ENCODE peak calls at places on chromosomes 11 and 22, in seven cellular contexts. One of them, this sample, is unnamed. For H3K27me3, the result is how much of the 10 kb centered on the place peaks cover.

GRCh38 chr11:63814383-63814736 is 1.1 kb downstream of the SPINDOC start:
- DNase-seq in HL-60: no peak
- DNase-seq in GM23338: no peak
- DNase-seq in transverse colon: no peak
- DNase-seq in CD4-positive, alpha-beta T cell: no peak
- DNase-seq in thyroid gland: no peak
- DNase-seq in tibial nerve: no peak
- DNase-seq in this sample: peak

GRCh38 chr11:68127791-68128681 is 6.8 kb upstream of the CHKA start:
- DNase-seq in HL-60: no peak
- DNase-seq in GM23338: peak
- DNase-seq in transverse colon: peak
- DNase-seq in CD4-positive, alpha-beta T cell: no peak
- DNase-seq in thyroid gland: peak
- DNase-seq in tibial nerve: no peak
- DNase-seq in this sample: no peak

GRCh38 chr11:116126540-116126939 is 622.3 kb upstream of the CADM1 start:
- DNase-seq in HL-60: no peak
- DNase-seq in GM23338: no peak
- DNase-seq in transverse colon: no peak
- DNase-seq in CD4-positive, alpha-beta T cell: no peak
- DNase-seq in thyroid gland: no peak
- DNase-seq in tibial nerve: no peak
- DNase-seq in this sample: no peak

GRCh38 chr11:72239296-72239848 is 4.6 kb downstream of the PHOX2A start:
- DNase-seq in HL-60: no peak
- DNase-seq in GM23338: peak
- DNase-seq in transverse colon: peak
- DNase-seq in CD4-positive, alpha-beta T cell: no peak
- DNase-seq in thyroid gland: no peak
- DNase-seq in tibial nerve: no peak
- DNase-seq in this sample: peak

GRCh38 chr11:69010964-69011623 is 2.0 kb downstream of the MRGPRF start:
- DNase-seq in HL-60: peak
- DNase-seq in GM23338: peak
- DNase-seq in transverse colon: peak
- DNase-seq in CD4-positive, alpha-beta T cell: no peak
- DNase-seq in thyroid gland: peak
- DNase-seq in tibial nerve: peak
- DNase-seq in this sample: peak

GRCh38 chr11:47248664-47249377 is at the start of gene ACP2:
- DNase-seq in HL-60: peak
- DNase-seq in GM23338: peak
- DNase-seq in transverse colon: peak
- DNase-seq in CD4-positive, alpha-beta T cell: peak
- DNase-seq in thyroid gland: peak
- DNase-seq in tibial nerve: peak
- DNase-seq in this sample: peak

GRCh38 chr11:20037358-20037757 is 122.9 kb downstream of the DBX1 start:
- DNase-seq in HL-60: no peak
- DNase-seq in GM23338: no peak
- DNase-seq in transverse colon: no peak
- DNase-seq in CD4-positive, alpha-beta T cell: no peak
- DNase-seq in thyroid gland: no peak
- DNase-seq in tibial nerve: no peak
- DNase-seq in this sample: no peak

GRCh38 chr11:32231909-32232493 is 141.1 kb downstream of the RCN1 start:
- DNase-seq in HL-60: no peak
- DNase-seq in GM23338: peak
- DNase-seq in transverse colon: no peak
- DNase-seq in CD4-positive, alpha-beta T cell: no peak
- DNase-seq in thyroid gland: no peak
- DNase-seq in tibial nerve: no peak
- DNase-seq in this sample: peak

GRCh38 chr11:11279956-11280689 is 72.9 kb downstream of the CSNK2A3 start:
- DNase-seq in HL-60: no peak
- DNase-seq in GM23338: peak
- DNase-seq in transverse colon: no peak
- DNase-seq in CD4-positive, alpha-beta T cell: no peak
- DNase-seq in thyroid gland: no peak
- DNase-seq in tibial nerve: no peak
- DNase-seq in this sample: no peak

GRCh38 chr11:99142237-99142636 is 121.5 kb downstream of the CNTN5 start:
- DNase-seq in HL-60: no peak
- DNase-seq in GM23338: no peak
- DNase-seq in transverse colon: no peak
- DNase-seq in CD4-positive, alpha-beta T cell: no peak
- DNase-seq in thyroid gland: no peak
- DNase-seq in tibial nerve: no peak
- DNase-seq in this sample: no peak

GRCh38 chr11:26572770-26573402 is 823 bp upstream of the MUC15 start:
- DNase-seq in HL-60: no peak
- DNase-seq in GM23338: peak
- DNase-seq in transverse colon: no peak
- DNase-seq in CD4-positive, alpha-beta T cell: no peak
- DNase-seq in thyroid gland: peak
- DNase-seq in tibial nerve: no peak
- DNase-seq in this sample: no peak

GRCh38 chr22:43012390-43012789 is 2.6 kb downstream of the PACSIN2 start:
- DNase-seq in HL-60: no peak
- DNase-seq in GM23338: no peak
- DNase-seq in transverse colon: no peak
- DNase-seq in CD4-positive, alpha-beta T cell: no peak
- DNase-seq in thyroid gland: no peak
- DNase-seq in tibial nerve: no peak
- DNase-seq in this sample: no peak

GRCh38 chr11:67271548-67272284 is 5.4 kb downstream of the GRK2 start:
- DNase-seq in HL-60: peak
- DNase-seq in GM23338: no peak
- DNase-seq in transverse colon: peak
- DNase-seq in CD4-positive, alpha-beta T cell: peak
- DNase-seq in thyroid gland: peak
- DNase-seq in tibial nerve: no peak
- DNase-seq in this sample: peak

DNA sequence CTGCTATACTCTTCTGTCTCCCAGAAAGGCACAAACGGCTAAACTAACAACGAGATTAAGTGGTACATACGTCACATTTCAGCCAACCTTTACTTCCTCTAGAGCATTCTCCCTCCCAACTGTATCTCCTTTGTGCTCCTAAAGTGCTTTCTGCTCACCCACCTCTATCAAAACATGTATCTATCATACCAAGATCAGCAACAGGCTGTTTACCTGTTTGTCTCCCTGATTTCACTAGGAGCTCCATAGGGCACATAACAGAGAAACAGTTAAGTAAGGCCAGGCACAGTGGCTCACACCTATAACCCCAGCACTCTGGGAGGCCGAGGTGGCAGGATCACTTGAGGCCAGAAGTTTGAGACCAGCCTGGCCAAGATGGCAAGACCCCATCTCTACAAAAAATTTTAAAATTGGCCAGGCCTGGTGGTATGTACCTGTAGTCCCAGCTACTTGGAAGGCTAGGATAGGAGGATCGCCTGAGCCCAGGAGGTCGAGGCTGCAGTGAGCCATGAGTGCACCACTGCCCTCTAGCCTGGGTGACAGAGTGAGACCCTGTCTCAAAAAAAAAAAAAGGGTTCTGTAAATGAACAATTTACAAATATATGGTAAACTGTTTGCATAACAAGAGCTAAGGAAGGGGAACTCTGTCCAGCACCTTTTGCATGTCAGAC is 2.8 kb downstream of the NDUFC2 start:
- DNase-seq in HL-60: no peak
- DNase-seq in GM23338: no peak
- DNase-seq in transverse colon: no peak
- DNase-seq in CD4-positive, alpha-beta T cell: no peak
- DNase-seq in thyroid gland: no peak
- DNase-seq in tibial nerve: no peak
- DNase-seq in this sample: no peak
- H3K27me3 ChIP-seq in HL-60: under half
- H3K27me3 ChIP-seq in GM23338: under half
- H3K27me3 ChIP-seq in transverse colon: under half
- H3K27me3 ChIP-seq in CD4-positive, alpha-beta T cell: under half
- H3K27me3 ChIP-seq in thyroid gland: under half
- H3K27me3 ChIP-seq in tibial nerve: under half
- H3K27me3 ChIP-seq in this sample: under half

DNA sequence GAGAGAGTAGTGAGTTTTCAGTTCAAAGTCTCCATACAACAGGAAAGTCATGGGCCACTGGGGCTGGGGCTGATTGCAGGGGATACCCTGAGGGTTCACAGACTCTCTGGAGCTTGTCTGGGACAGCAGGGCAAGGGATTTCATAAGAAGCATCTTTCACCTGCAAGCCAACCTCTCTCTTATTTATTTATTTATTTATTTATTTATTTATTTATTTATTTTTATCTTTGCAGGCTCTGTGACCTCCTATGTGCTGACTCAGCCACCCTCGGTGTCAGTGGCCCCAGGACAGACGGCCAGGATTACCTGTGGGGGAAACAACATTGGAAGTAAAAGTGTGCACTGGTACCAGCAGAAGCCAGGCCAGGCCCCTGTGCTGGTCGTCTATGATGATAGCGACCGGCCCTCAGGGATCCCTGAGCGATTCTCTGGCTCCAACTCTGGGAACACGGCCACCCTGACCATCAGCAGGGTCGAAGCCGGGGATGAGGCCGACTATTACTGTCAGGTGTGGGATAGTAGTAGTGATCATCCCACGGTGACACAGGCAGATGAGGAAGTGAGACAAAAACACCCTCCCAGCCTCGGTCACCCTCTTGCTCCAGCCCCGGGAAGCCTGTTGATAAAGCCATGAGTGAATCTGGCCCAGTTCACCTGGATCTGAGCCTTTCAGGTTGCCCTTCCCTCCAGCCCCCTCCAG is 68.4 kb downstream of the GGTLC2 start:
- DNase-seq in HL-60: no peak
- DNase-seq in GM23338: no peak
- DNase-seq in transverse colon: no peak
- DNase-seq in CD4-positive, alpha-beta T cell: no peak
- DNase-seq in thyroid gland: no peak
- DNase-seq in tibial nerve: no peak
- DNase-seq in this sample: no peak
- H3K27me3 ChIP-seq in HL-60: under half
- H3K27me3 ChIP-seq in GM23338: half or more
- H3K27me3 ChIP-seq in transverse colon: under half
- H3K27me3 ChIP-seq in CD4-positive, alpha-beta T cell: under half
- H3K27me3 ChIP-seq in thyroid gland: under half
- H3K27me3 ChIP-seq in tibial nerve: under half
- H3K27me3 ChIP-seq in this sample: under half

DNA sequence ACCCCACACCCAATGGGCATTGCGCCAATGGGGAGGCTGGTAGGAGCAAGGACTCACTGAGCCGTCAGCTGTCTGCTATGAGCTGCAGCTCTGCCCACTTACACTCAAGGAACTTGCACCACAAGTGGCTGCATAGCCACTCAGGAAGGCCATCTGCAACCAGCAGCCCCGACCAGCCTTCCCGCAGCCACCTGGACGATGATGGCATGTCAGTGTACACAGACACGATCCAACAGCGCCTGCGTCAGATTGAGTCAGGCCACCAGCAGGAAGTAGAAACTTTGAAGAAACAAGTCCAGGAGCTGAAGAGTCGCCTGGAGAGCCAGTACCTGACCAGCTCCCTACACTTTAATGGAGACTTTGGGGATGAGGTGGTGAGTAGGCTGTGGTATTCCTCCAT is 59.8 kb upstream of the HORMAD2 start:
- DNase-seq in HL-60: no peak
- DNase-seq in GM23338: no peak
- DNase-seq in transverse colon: no peak
- DNase-seq in CD4-positive, alpha-beta T cell: no peak
- DNase-seq in thyroid gland: peak
- DNase-seq in tibial nerve: no peak
- DNase-seq in this sample: no peak
- H3K27me3 ChIP-seq in HL-60: under half
- H3K27me3 ChIP-seq in GM23338: under half
- H3K27me3 ChIP-seq in transverse colon: under half
- H3K27me3 ChIP-seq in CD4-positive, alpha-beta T cell: under half
- H3K27me3 ChIP-seq in thyroid gland: under half
- H3K27me3 ChIP-seq in tibial nerve: under half
- H3K27me3 ChIP-seq in this sample: under half

GRCh38 chr11:120611576-120611975 is 100.0 kb downstream of the GRIK4 start:
- DNase-seq in HL-60: no peak
- DNase-seq in GM23338: peak
- DNase-seq in transverse colon: no peak
- DNase-seq in CD4-positive, alpha-beta T cell: no peak
- DNase-seq in thyroid gland: no peak
- DNase-seq in tibial nerve: no peak
- DNase-seq in this sample: no peak
- H3K27me3 ChIP-seq in HL-60: under half
- H3K27me3 ChIP-seq in GM23338: under half
- H3K27me3 ChIP-seq in transverse colon: under half
- H3K27me3 ChIP-seq in CD4-positive, alpha-beta T cell: under half
- H3K27me3 ChIP-seq in thyroid gland: under half
- H3K27me3 ChIP-seq in tibial nerve: under half
- H3K27me3 ChIP-seq in this sample: under half

GRCh38 chr11:94558468-94558867 is 8.7 kb upstream of the PIWIL4 start:
- DNase-seq in HL-60: no peak
- DNase-seq in GM23338: no peak
- DNase-seq in transverse colon: no peak
- DNase-seq in CD4-positive, alpha-beta T cell: no peak
- DNase-seq in thyroid gland: no peak
- DNase-seq in tibial nerve: no peak
- DNase-seq in this sample: no peak
- H3K27me3 ChIP-seq in HL-60: under half
- H3K27me3 ChIP-seq in GM23338: under half
- H3K27me3 ChIP-seq in transverse colon: under half
- H3K27me3 ChIP-seq in CD4-positive, alpha-beta T cell: under half
- H3K27me3 ChIP-seq in thyroid gland: under half
- H3K27me3 ChIP-seq in tibial nerve: under half
- H3K27me3 ChIP-seq in this sample: under half